ENCODE peak calls at places on chromosomes 13 and 19, in ten cellular contexts. One of them, this sample, is unnamed. For H3K4me1, the result is how much of the 10 kb centered on the place peaks cover.

GRCh38 chr13:36217456-36217855 is 3.1 kb upstream of the SOHLH2 start:
- DNase-seq in ascending aorta: no peak
- DNase-seq in HCT116: no peak
- DNase-seq in uterus: no peak
- DNase-seq in endothelial cell of umbilical vein: no peak
- DNase-seq in colonic mucosa: no peak
- DNase-seq in mesendoderm: no peak
- DNase-seq in CD8-positive, alpha-beta T cell: no peak
- DNase-seq in H1: no peak
- DNase-seq in cardiac muscle cell: no peak
- DNase-seq in this sample: no peak

GRCh38 chr19:13806728-13807127 is 11.5 kb downstream of the ZSWIM4 start:
- DNase-seq in ascending aorta: no peak
- DNase-seq in HCT116: no peak
- DNase-seq in uterus: no peak
- DNase-seq in endothelial cell of umbilical vein: no peak
- DNase-seq in colonic mucosa: no peak
- DNase-seq in mesendoderm: no peak
- DNase-seq in CD8-positive, alpha-beta T cell: no peak
- DNase-seq in H1: no peak
- DNase-seq in cardiac muscle cell: no peak
- DNase-seq in this sample: no peak

GRCh38 chr13:102045713-102046112 is 356.1 kb downstream of the FGF14 start:
- DNase-seq in ascending aorta: no peak
- DNase-seq in HCT116: no peak
- DNase-seq in uterus: no peak
- DNase-seq in endothelial cell of umbilical vein: no peak
- DNase-seq in colonic mucosa: no peak
- DNase-seq in mesendoderm: peak
- DNase-seq in CD8-positive, alpha-beta T cell: no peak
- DNase-seq in H1: no peak
- DNase-seq in cardiac muscle cell: peak
- DNase-seq in this sample: no peak

GRCh38 chr19:58305932-58306323 is 751 bp downstream of the ERVK3-1 start:
- DNase-seq in ascending aorta: no peak
- DNase-seq in HCT116: no peak
- DNase-seq in uterus: no peak
- DNase-seq in endothelial cell of umbilical vein: no peak
- DNase-seq in colonic mucosa: peak
- DNase-seq in mesendoderm: no peak
- DNase-seq in CD8-positive, alpha-beta T cell: no peak
- DNase-seq in H1: no peak
- DNase-seq in cardiac muscle cell: no peak
- DNase-seq in this sample: no peak

GRCh38 chr13:29270536-29271045 is 324.9 kb downstream of the SLC7A1 start:
- DNase-seq in ascending aorta: no peak
- DNase-seq in HCT116: no peak
- DNase-seq in uterus: no peak
- DNase-seq in endothelial cell of umbilical vein: no peak
- DNase-seq in colonic mucosa: no peak
- DNase-seq in mesendoderm: no peak
- DNase-seq in CD8-positive, alpha-beta T cell: no peak
- DNase-seq in H1: no peak
- DNase-seq in cardiac muscle cell: no peak
- DNase-seq in this sample: no peak

GRCh38 chr13:52706074-52706473 is 33.5 kb downstream of the CNMD start:
- DNase-seq in ascending aorta: no peak
- DNase-seq in HCT116: no peak
- DNase-seq in uterus: no peak
- DNase-seq in endothelial cell of umbilical vein: no peak
- DNase-seq in colonic mucosa: no peak
- DNase-seq in mesendoderm: peak
- DNase-seq in CD8-positive, alpha-beta T cell: no peak
- DNase-seq in H1: no peak
- DNase-seq in cardiac muscle cell: no peak
- DNase-seq in this sample: no peak

GRCh38 chr13:46659413-46660065 is 106.6 kb downstream of the LRCH1 start:
- DNase-seq in ascending aorta: no peak
- DNase-seq in HCT116: no peak
- DNase-seq in uterus: no peak
- DNase-seq in endothelial cell of umbilical vein: no peak
- DNase-seq in colonic mucosa: peak
- DNase-seq in mesendoderm: no peak
- DNase-seq in CD8-positive, alpha-beta T cell: no peak
- DNase-seq in H1: no peak
- DNase-seq in cardiac muscle cell: no peak
- DNase-seq in this sample: no peak

GRCh38 chr19:4108767-4109625 is 14.9 kb downstream of the MAP2K2 start:
- DNase-seq in ascending aorta: no peak
- DNase-seq in HCT116: no peak
- DNase-seq in uterus: no peak
- DNase-seq in endothelial cell of umbilical vein: no peak
- DNase-seq in colonic mucosa: no peak
- DNase-seq in mesendoderm: no peak
- DNase-seq in CD8-positive, alpha-beta T cell: peak
- DNase-seq in H1: no peak
- DNase-seq in cardiac muscle cell: no peak
- DNase-seq in this sample: no peak

GRCh38 chr13:84684048-84684662 is 801.9 kb upstream of the SLITRK1 start:
- DNase-seq in ascending aorta: no peak
- DNase-seq in HCT116: no peak
- DNase-seq in uterus: no peak
- DNase-seq in endothelial cell of umbilical vein: no peak
- DNase-seq in colonic mucosa: no peak
- DNase-seq in mesendoderm: no peak
- DNase-seq in CD8-positive, alpha-beta T cell: no peak
- DNase-seq in H1: no peak
- DNase-seq in cardiac muscle cell: no peak
- DNase-seq in this sample: peak

GRCh38 chr19:55279773-55280643 is at the start of gene HSPBP1:
- DNase-seq in ascending aorta: peak
- DNase-seq in HCT116: peak
- DNase-seq in uterus: peak
- DNase-seq in endothelial cell of umbilical vein: peak
- DNase-seq in colonic mucosa: peak
- DNase-seq in mesendoderm: peak
- DNase-seq in CD8-positive, alpha-beta T cell: peak
- DNase-seq in H1: peak
- DNase-seq in cardiac muscle cell: peak
- DNase-seq in this sample: peak

GRCh38 chr13:34223984-34224383 is 406.0 kb downstream of the RFC3 start:
- DNase-seq in ascending aorta: no peak
- DNase-seq in HCT116: no peak
- DNase-seq in uterus: no peak
- DNase-seq in endothelial cell of umbilical vein: no peak
- DNase-seq in colonic mucosa: no peak
- DNase-seq in mesendoderm: no peak
- DNase-seq in CD8-positive, alpha-beta T cell: no peak
- DNase-seq in H1: no peak
- DNase-seq in cardiac muscle cell: no peak
- DNase-seq in this sample: no peak

DNA sequence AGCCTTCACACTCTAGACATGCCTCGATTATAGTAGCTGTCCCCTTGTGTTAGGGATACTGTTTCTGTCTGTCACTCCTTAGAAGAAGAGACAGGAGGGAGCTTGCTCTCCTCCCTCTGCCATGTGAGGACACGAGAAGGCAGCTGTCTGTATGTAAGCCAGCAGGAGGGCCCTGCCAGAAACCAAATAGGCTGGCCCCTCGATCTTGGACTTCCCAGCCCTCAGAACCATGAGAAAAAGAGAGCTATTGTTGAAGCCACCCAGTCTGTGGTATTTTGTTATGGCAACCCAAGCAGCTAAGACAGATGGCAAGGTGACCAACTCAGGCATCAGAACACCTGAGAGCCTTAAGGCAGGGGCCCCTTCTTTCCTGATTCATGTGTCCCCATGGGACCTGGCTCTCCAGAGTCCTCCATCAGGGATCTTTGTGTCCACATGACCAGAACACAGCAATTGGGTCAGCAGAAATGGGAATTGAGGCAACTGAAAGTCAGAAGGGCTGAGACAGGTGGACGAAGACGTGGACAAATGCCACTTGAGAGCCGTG is 65.6 kb upstream of the NPAS1 start:
- DNase-seq in ascending aorta: no peak
- DNase-seq in HCT116: no peak
- DNase-seq in uterus: no peak
- DNase-seq in endothelial cell of umbilical vein: no peak
- DNase-seq in colonic mucosa: no peak
- DNase-seq in mesendoderm: no peak
- DNase-seq in CD8-positive, alpha-beta T cell: no peak
- DNase-seq in H1: no peak
- DNase-seq in cardiac muscle cell: no peak
- DNase-seq in this sample: no peak
- H3K4me1 ChIP-seq in ascending aorta: under half
- H3K4me1 ChIP-seq in HCT116: under half
- H3K4me1 ChIP-seq in uterus: under half
- H3K4me1 ChIP-seq in endothelial cell of umbilical vein: under half
- H3K4me1 ChIP-seq in colonic mucosa: under half
- H3K4me1 ChIP-seq in mesendoderm: under half
- H3K4me1 ChIP-seq in CD8-positive, alpha-beta T cell: under half
- H3K4me1 ChIP-seq in H1: under half
- H3K4me1 ChIP-seq in cardiac muscle cell: under half
- H3K4me1 ChIP-seq in this sample: under half

GRCh38 chr13:80141114-80141849 is 199.6 kb downstream of the SPRY2 start:
- DNase-seq in ascending aorta: peak
- DNase-seq in HCT116: no peak
- DNase-seq in uterus: peak
- DNase-seq in endothelial cell of umbilical vein: peak
- DNase-seq in colonic mucosa: no peak
- DNase-seq in mesendoderm: peak
- DNase-seq in CD8-positive, alpha-beta T cell: no peak
- DNase-seq in H1: no peak
- DNase-seq in cardiac muscle cell: peak
- DNase-seq in this sample: no peak
- H3K4me3 ChIP-seq in ascending aorta: peak
- H3K4me3 ChIP-seq in HCT116: no peak
- H3K4me3 ChIP-seq in uterus: no peak
- H3K4me3 ChIP-seq in endothelial cell of umbilical vein: no peak
- H3K4me3 ChIP-seq in colonic mucosa: no peak
- H3K4me3 ChIP-seq in mesendoderm: no peak
- H3K4me3 ChIP-seq in CD8-positive, alpha-beta T cell: no peak
- H3K4me3 ChIP-seq in H1: no peak
- H3K4me3 ChIP-seq in cardiac muscle cell: no peak
- H3K4me3 ChIP-seq in this sample: no peak

GRCh38 chr13:113860051-113860471 is 3.8 kb downstream of the GAS6 start:
- DNase-seq in ascending aorta: no peak
- DNase-seq in HCT116: no peak
- DNase-seq in uterus: no peak
- DNase-seq in endothelial cell of umbilical vein: no peak
- DNase-seq in colonic mucosa: peak
- DNase-seq in mesendoderm: peak
- DNase-seq in CD8-positive, alpha-beta T cell: no peak
- DNase-seq in H1: peak
- DNase-seq in cardiac muscle cell: no peak
- DNase-seq in this sample: no peak
- H3K4me1 ChIP-seq in ascending aorta: under half
- H3K4me1 ChIP-seq in HCT116: under half
- H3K4me1 ChIP-seq in uterus: under half
- H3K4me1 ChIP-seq in endothelial cell of umbilical vein: under half
- H3K4me1 ChIP-seq in colonic mucosa: under half
- H3K4me1 ChIP-seq in mesendoderm: under half
- H3K4me1 ChIP-seq in CD8-positive, alpha-beta T cell: under half
- H3K4me1 ChIP-seq in H1: under half
- H3K4me1 ChIP-seq in cardiac muscle cell: under half
- H3K4me1 ChIP-seq in this sample: half or more

GRCh38 chr19:48718711-48719231 is 754 bp downstream of the MAMSTR start:
- DNase-seq in ascending aorta: no peak
- DNase-seq in HCT116: no peak
- DNase-seq in uterus: no peak
- DNase-seq in endothelial cell of umbilical vein: no peak
- DNase-seq in colonic mucosa: no peak
- DNase-seq in mesendoderm: peak
- DNase-seq in CD8-positive, alpha-beta T cell: no peak
- DNase-seq in H1: no peak
- DNase-seq in cardiac muscle cell: no peak
- DNase-seq in this sample: peak

GRCh38 chr19:48717059-48717395 is 2.5 kb downstream of the MAMSTR start:
- DNase-seq in ascending aorta: no peak
- DNase-seq in HCT116: no peak
- DNase-seq in uterus: no peak
- DNase-seq in endothelial cell of umbilical vein: no peak
- DNase-seq in colonic mucosa: no peak
- DNase-seq in mesendoderm: no peak
- DNase-seq in CD8-positive, alpha-beta T cell: no peak
- DNase-seq in H1: no peak
- DNase-seq in cardiac muscle cell: no peak
- DNase-seq in this sample: no peak

GRCh38 chr19:48720613-48721296 is 1.2 kb upstream of the MAMSTR start:
- DNase-seq in ascending aorta: peak
- DNase-seq in HCT116: peak
- DNase-seq in uterus: peak
- DNase-seq in endothelial cell of umbilical vein: no peak
- DNase-seq in colonic mucosa: peak
- DNase-seq in mesendoderm: peak
- DNase-seq in CD8-positive, alpha-beta T cell: peak
- DNase-seq in H1: peak
- DNase-seq in cardiac muscle cell: peak
- DNase-seq in this sample: peak

GRCh38 chr19:48720251-48720612 is 707 bp upstream of the MAMSTR start:
- DNase-seq in ascending aorta: no peak
- DNase-seq in HCT116: no peak
- DNase-seq in uterus: no peak
- DNase-seq in endothelial cell of umbilical vein: no peak
- DNase-seq in colonic mucosa: no peak
- DNase-seq in mesendoderm: no peak
- DNase-seq in CD8-positive, alpha-beta T cell: no peak
- DNase-seq in H1: no peak
- DNase-seq in cardiac muscle cell: no peak
- DNase-seq in this sample: no peak

DNA sequence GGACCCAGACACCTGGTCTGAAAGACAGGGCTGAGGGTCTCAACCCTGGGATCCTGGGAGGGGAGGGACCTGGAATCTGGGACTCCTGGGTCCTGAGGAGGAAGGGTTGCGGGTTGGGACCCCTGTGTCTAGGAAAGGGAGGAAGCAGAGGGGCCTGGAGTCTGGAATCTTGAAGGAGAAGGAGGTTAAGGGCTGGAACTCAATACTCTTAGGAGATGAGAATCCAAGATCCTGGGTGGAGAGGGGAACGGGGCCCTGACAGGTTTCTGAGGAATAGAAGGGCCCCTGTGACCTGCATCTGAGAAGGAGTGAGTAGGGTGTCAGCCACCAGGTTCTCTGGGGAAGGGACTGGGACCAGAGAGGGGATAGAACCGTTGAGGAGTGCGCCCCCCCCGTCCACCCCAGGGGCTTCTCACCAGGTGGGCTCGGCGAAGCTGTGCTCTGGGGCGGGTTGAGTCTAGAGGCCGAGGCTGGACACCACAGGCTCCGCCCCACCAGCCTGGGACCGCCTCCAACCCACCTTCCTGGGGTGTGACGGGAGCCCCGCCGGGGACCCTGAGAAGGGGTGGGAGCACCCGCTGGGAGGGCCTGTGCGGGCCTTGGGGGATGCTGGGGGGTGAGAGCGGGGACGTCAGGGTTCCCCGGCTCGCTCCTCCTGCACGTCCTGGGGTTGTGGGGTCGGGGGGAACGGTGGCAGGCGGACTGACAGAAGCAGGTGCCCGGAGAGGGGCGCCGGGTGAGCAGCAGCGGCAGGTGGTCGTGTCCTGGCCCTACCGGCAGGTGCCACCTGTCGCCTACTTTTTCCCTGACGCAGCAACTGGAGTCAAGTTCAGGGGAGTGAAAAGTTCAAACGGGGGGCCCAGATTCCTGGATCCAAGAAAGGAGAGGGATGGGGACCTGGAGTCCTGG is at the start of gene MAMSTR:
- DNase-seq in ascending aorta: no peak
- DNase-seq in HCT116: no peak
- DNase-seq in uterus: peak
- DNase-seq in endothelial cell of umbilical vein: no peak
- DNase-seq in colonic mucosa: no peak
- DNase-seq in mesendoderm: no peak
- DNase-seq in CD8-positive, alpha-beta T cell: no peak
- DNase-seq in H1: peak
- DNase-seq in cardiac muscle cell: no peak
- DNase-seq in this sample: peak
- H3K4me3 ChIP-seq in ascending aorta: peak
- H3K4me3 ChIP-seq in HCT116: peak
- H3K4me3 ChIP-seq in uterus: peak
- H3K4me3 ChIP-seq in endothelial cell of umbilical vein: no peak
- H3K4me3 ChIP-seq in colonic mucosa: peak
- H3K4me3 ChIP-seq in mesendoderm: no peak
- H3K4me3 ChIP-seq in CD8-positive, alpha-beta T cell: peak
- H3K4me3 ChIP-seq in H1: peak
- H3K4me3 ChIP-seq in cardiac muscle cell: peak
- H3K4me3 ChIP-seq in this sample: peak